ENCODE peak calls at places on chromosome 17, in ten cellular contexts. O is spleen, L is neural progenitor cell, E is left ventricle myocardium inferior, Q is body of pancreas, U is heart left ventricle, T is IMR-90, J is tibial nerve, X is GM23338, Y is aorta. M is an unnamed sample. For H3K4me1, the result is how much of the 10 kb centered on the place peaks cover.

GRCh38 chr17:9938764-9939163 is 33.7 kb upstream of the RCVRN start:
- DNase-seq in U (no peak), J (no peak), Y (no peak), X (no peak), E (no peak), T (no peak), O (no peak), Q (no peak), L (no peak), M (no peak)

GRCh38 chr17:49556183-49556943 is 19.3 kb upstream of the NXPH3 start:
- DNase-seq in J (peak), Q (peak), O (peak), U (peak), T (peak), Y (peak), X (peak), E (peak), L (peak), M (peak)

GRCh38 chr17:75832164-75832651 is 12.0 kb downstream of the UNC13D start:
- DNase-seq in Y (peak), T (peak), U (no peak), Q (no peak), E (no peak), O (no peak), J (peak), X (no peak), L (no peak), M (no peak)

GRCh38 chr17:68711858-68712257 is 110.7 kb upstream of the FAM20A start:
- DNase-seq in J (no peak), O (no peak), T (peak), L (no peak), X (no peak), U (no peak), E (no peak), Y (no peak), Q (no peak), M (no peak)

GRCh38 chr17:78865682-78866390 is 25.2 kb upstream of the USP36 start:
- DNase-seq in T (peak), X (peak), E (peak), Y (peak), U (peak), O (peak), J (peak), Q (peak), L (peak), M (peak)

GRCh38 chr17:73291260-73291801 is 20.5 kb downstream of the CDC42EP4 start:
- DNase-seq in J (peak), T (peak), O (peak), E (peak), Q (peak), L (no peak), U (peak), X (no peak), Y (peak), M (peak)

GRCh38 chr17:49456172-49456965 is 38.7 kb upstream of the NGFR start:
- DNase-seq in L (no peak), U (no peak), O (no peak), T (peak), Y (peak), J (no peak), E (no peak), X (no peak), Q (no peak), M (peak)

GRCh38 chr17:21194688-21195087 is 19.3 kb downstream of the TMEM11 start:
- DNase-seq in T (peak), J (peak), L (no peak), O (no peak), Q (no peak), E (peak), Y (no peak), U (peak), X (no peak), M (peak)

GRCh38 chr17:61285483-61286320 is 113.9 kb upstream of the TBX2 start:
- DNase-seq in Q (no peak), O (no peak), U (peak), E (peak), J (no peak), L (peak), T (peak), Y (no peak), X (peak), M (peak)

GRCh38 chr17:2709173-2709661 is 2.3 kb downstream of the CLUH start:
- DNase-seq in E (no peak), X (peak), O (no peak), Q (peak), T (no peak), L (no peak), J (no peak), U (no peak), Y (peak), M (no peak)

GRCh38 chr17:27940503-27940902 is 47.3 kb upstream of the LYRM9 start:
- DNase-seq in Y (no peak), U (no peak), O (no peak), Q (no peak), T (no peak), X (no peak), L (no peak), E (no peak), J (no peak), M (no peak)

GRCh38 chr17:73343739-73344454 is 32.1 kb upstream of the CDC42EP4 start:
- DNase-seq in Q (no peak), L (no peak), Y (no peak), J (no peak), T (no peak), E (no peak), X (no peak), U (no peak), O (no peak), M (peak)

GRCh38 chr17:45052052-45052772 is 780 bp upstream of the DCAKD start:
- DNase-seq in Y (peak), E (no peak), Q (peak), L (peak), J (peak), U (peak), T (no peak), O (peak), X (peak), M (peak)

GRCh38 chr17:46056800-46057304 is 57.8 kb downstream of the STH start:
- DNase-seq in O (no peak), X (peak), Y (no peak), U (no peak), Q (no peak), T (peak), L (no peak), J (no peak), E (no peak), M (peak)

GRCh38 chr17:34841467-34841866 is 119.8 kb downstream of the CCT6B start:
- DNase-seq in X (no peak), U (no peak), E (no peak), Y (no peak), Q (no peak), J (no peak), L (no peak), T (no peak), O (no peak), M (no peak)

DNA sequence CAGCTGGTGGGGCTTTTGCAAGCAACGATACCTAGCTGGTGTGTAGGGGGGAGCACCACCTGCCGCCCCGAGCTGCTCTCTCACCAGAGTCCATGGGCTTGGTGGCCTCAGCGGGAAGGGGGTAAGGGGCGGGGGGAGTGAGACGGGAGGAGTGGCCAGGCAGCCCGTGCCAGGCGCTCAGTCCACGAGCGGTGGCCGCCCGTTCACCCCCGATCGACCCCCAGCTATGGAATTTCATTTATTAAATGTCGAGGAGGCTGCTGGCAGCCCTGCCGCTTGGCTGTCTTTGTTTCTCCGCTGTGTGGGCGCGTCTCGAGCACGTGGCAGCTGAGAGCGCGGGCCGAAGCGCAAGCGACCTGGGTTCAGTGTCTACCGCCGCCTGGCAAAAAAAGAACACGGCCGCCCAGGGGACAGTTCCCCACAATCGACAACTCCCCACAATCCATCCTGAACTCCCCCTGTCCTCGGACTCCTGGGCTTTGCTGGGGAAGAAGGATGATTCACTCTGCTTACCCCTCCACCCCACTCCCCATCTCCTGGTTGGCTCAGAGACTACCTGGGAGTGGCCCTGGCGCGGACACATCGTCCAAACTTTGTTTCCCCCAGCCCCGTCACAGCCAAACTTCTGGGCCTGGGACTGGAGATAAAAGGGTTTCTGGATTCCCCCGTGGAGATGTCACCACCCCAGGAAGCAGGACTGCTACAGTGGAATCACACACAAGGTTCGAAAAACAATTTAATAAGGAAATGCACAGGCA is 1.7 kb upstream of the GIT1 start:
- DNase-seq in L (peak), J (peak), O (peak), Y (peak), Q (peak), U (peak), X (peak), E (no peak), T (peak), M (peak)
- H3K4me1 ChIP-seq in L (half or more), J (half or more), O (half or more), Y (under half), Q (half or more), U (half or more), X (under half), E (half or more), T (under half), M (under half)

GRCh38 chr17:80482555-80483308 is 6.3 kb upstream of the NPTX1 start:
- DNase-seq in E (no peak), L (peak), Q (no peak), X (no peak), J (no peak), O (peak), U (no peak), Y (no peak), T (no peak), M (peak)

GRCh38 chr17:80482058-80482318 is 5.6 kb upstream of the NPTX1 start:
- DNase-seq in Y (no peak), L (no peak), O (peak), J (no peak), X (no peak), U (no peak), T (no peak), Q (no peak), E (no peak), M (no peak)

GRCh38 chr17:80485846-80486245 is 9.4 kb upstream of the NPTX1 start:
- DNase-seq in X (no peak), J (no peak), E (no peak), O (no peak), U (no peak), T (no peak), L (no peak), Q (no peak), Y (no peak), M (peak)

GRCh38 chr17:80487511-80487910 is 11.1 kb upstream of the NPTX1 start:
- DNase-seq in E (no peak), U (no peak), Y (no peak), O (no peak), X (no peak), T (no peak), L (no peak), Q (no peak), J (no peak), M (no peak)

DNA sequence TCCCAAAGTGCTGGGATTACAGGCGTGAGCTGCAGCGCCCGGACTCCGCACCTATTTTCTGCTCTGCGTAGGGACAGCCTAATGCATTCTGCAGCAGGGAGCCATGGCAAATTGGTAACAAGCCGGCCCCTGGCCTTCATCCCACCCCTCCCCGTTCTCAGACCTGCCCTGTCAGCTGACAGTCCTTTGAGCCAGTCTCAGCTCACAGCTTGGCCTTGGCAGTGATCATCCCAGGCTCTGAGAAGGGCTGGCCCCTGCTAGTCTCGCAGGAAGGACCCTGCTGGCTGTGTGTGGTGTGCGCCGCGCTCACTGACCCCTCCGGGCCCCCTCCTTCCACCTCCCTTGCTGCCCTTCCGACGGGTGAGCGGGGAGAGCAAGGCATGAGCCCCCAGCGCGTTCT is 10.3 kb upstream of the NPTX1 start:
- DNase-seq in L (no peak), O (peak), E (no peak), T (no peak), Q (no peak), J (no peak), Y (no peak), X (no peak), U (no peak), M (no peak)
- H3K27ac ChIP-seq in L (no peak), O (no peak), E (no peak), T (no peak), Q (no peak), J (no peak), Y (no peak), X (no peak), U (no peak), M (no peak)

DNA sequence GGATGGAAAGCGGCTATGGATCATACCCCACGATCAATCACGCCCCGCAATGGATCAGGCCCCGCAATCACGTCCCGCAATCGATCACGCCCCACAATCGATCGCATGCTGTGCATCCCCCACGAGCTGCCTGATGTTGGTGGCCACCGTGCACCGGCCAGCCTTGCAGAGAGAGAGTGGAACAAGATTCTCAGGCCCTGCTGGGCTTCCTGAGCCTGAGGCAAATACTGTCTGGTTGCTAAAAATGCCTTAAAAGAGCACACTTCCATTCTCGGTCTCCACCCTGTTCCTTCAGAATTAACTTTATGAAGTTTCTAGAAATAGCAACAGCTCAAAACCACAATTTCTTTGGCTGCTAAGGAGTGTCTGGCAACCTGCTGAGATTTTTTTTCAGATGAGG is 81.5 kb downstream of the VPS53 start:
- DNase-seq in Y (no peak), T (no peak), O (no peak), Q (no peak), J (no peak), X (no peak), L (no peak), U (no peak), E (no peak), M (no peak)
- H3K4me1 ChIP-seq in Y (under half), T (under half), O (under half), Q (under half), J (under half), X (under half), L (under half), U (under half), E (under half), M (under half)

GRCh38 chr17:42027540-42027889 is 7.6 kb downstream of the NKIRAS2 start:
- DNase-seq in X (no peak), T (no peak), E (no peak), L (no peak), O (peak), J (no peak), Y (no peak), U (no peak), Q (no peak), M (no peak)

GRCh38 chr17:42019509-42020404 is at the start of gene NKIRAS2:
- DNase-seq in X (peak), J (peak), T (peak), U (peak), E (peak), O (peak), Q (peak), L (peak), Y (peak), M (peak)

GRCh38 chr17:42026821-42027539 is 7.1 kb downstream of the NKIRAS2 start:
- DNase-seq in O (peak), Y (no peak), J (no peak), E (no peak), Q (no peak), T (no peak), U (no peak), X (no peak), L (peak), M (peak)

GRCh38 chr17:42025191-42025579 is 5.3 kb downstream of the NKIRAS2 start:
- DNase-seq in O (peak), T (no peak), E (no peak), X (no peak), Y (no peak), U (no peak), Q (no peak), J (no peak), L (no peak), M (no peak)

DNA sequence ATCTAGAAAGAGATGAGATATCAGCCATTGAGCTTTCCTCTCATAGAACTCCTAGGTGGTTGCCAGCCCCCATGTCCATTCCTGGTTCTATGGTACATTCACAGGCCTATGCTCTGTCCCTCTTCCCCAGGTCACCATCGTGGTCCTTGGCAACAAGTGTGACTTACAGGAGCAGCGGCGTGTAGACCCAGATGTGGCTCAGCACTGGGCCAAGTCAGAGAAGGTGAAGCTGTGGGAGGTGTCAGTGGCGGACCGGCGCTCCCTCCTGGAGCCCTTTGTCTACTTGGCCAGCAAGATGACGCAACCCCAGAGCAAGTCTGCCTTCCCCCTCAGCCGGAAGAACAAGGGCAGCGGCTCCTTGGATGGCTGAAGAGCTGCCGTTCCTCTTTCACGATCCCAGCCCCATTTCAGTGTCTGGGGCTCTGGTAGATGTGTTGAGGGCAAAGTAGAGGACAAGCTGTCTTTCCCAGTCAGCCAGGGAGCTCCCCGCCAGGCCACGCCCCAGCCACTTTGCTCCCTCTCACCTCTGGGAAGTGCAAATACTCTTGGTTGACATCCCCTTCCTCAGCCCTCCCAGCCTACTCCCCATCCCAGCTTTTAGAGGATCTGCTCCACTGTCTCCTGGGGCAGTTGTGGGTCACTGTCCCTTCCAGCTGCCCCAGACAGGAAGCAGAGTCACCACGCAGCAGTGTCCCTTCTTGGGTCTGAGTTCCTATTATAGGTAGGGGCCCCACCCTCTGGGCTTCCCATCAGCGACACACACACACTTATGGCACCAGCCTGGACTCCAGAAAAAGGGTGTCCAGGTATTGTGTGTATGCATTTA is 3.8 kb downstream of the NKIRAS2 start:
- DNase-seq in Y (peak), T (no peak), L (no peak), U (peak), Q (no peak), E (peak), O (peak), J (peak), X (no peak), M (no peak)
- H3K27ac ChIP-seq in Y (no peak), T (peak), L (no peak), U (peak), Q (no peak), E (peak), O (peak), J (peak), X (no peak), M (no peak)

GRCh38 chr17:32517982-32518381 is 31.2 kb downstream of the CDK5R1 start:
- DNase-seq in E (no peak), Y (no peak), Q (no peak), X (no peak), T (no peak), U (no peak), J (no peak), L (no peak), O (no peak), M (no peak)

GRCh38 chr17:32518856-32519768 is 32.3 kb downstream of the CDK5R1 start:
- DNase-seq in Y (no peak), Q (peak), E (peak), O (peak), T (no peak), J (no peak), X (peak), U (peak), L (peak), M (peak)

GRCh38 chr17:32516940-32517711 is 30.3 kb downstream of the CDK5R1 start:
- DNase-seq in O (no peak), L (no peak), E (no peak), T (no peak), Y (no peak), Q (no peak), J (no peak), X (no peak), U (no peak), M (no peak)

GRCh38 chr17:32520737-32521399 is 34.1 kb downstream of the CDK5R1 start:
- DNase-seq in Q (no peak), O (no peak), Y (no peak), U (no peak), J (no peak), L (no peak), X (peak), T (no peak), E (no peak), M (no peak)

GRCh38 chr17:32519769-32520701 is 33.2 kb downstream of the CDK5R1 start:
- DNase-seq in Q (no peak), O (peak), L (peak), Y (no peak), U (peak), X (peak), T (no peak), E (no peak), J (no peak), M (peak)
- H3K4me1 ChIP-seq in Q (under half), O (half or more), L (half or more), Y (under half), U (under half), X (half or more), T (under half), E (under half), J (under half), M (under half)

GRCh38 chr17:40087903-40088718 is 12.3 kb downstream of the NR1D1 start:
- DNase-seq in J (no peak), X (no peak), L (no peak), E (no peak), Y (no peak), O (no peak), U (no peak), T (no peak), Q (no peak), M (no peak)

GRCh38 chr17:40089085-40089895 is 11.1 kb downstream of the NR1D1 start:
- DNase-seq in J (no peak), T (no peak), Y (no peak), E (no peak), U (no peak), L (no peak), X (no peak), Q (peak), O (no peak), M (no peak)

GRCh38 chr17:40087049-40087794 is 13.2 kb downstream of the NR1D1 start:
- DNase-seq in X (no peak), O (no peak), Q (no peak), E (no peak), L (no peak), U (no peak), J (no peak), Y (no peak), T (no peak), M (no peak)

GRCh38 chr17:40086150-40087044 is 14.0 kb downstream of the NR1D1 start:
- DNase-seq in O (peak), E (no peak), Q (peak), L (peak), X (peak), U (peak), T (no peak), Y (no peak), J (no peak), M (peak)

DNA sequence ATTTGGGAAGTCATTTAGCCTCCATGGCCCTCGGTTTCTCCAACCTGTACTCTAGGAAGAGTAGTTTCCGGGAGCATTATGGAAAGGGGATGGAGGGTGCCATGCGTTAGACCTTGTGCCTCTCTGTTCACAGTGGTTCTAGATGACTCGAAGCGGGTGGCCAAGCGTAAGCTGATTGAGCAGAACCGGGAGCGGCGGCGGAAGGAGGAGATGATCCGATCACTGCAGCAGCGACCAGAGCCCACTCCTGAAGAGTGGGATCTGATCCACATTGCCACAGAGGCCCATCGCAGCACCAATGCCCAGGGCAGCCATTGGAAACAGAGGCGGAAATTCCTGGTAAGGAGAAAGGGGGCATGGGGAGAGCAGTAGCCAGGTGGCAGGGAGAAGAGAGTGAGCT is 15.9 kb downstream of the NR1D1 start:
- DNase-seq in X (no peak), T (no peak), Q (no peak), U (no peak), J (no peak), O (no peak), Y (no peak), L (no peak), E (no peak), M (no peak)
- H3K27ac ChIP-seq in X (no peak), T (no peak), Q (no peak), U (no peak), J (no peak), O (no peak), Y (no peak), L (no peak), E (no peak), M (no peak)

GRCh38 chr17:59623151-59623550 is 3.5 kb downstream of the CLTC start:
- DNase-seq in J (no peak), U (no peak), E (no peak), Q (no peak), T (no peak), X (no peak), L (peak), O (no peak), Y (no peak), M (no peak)
- H3K4me1 ChIP-seq in J (under half), U (half or more), E (half or more), Q (half or more), T (under half), X (under half), L (under half), O (half or more), Y (under half), M (under half)